ENCODE peak calls at places on chromosomes 5 and 9, in seven cellular contexts. One of them, this sample, is unnamed. For H3K4me1, the result is how much of the 10 kb centered on the place peaks cover.

GRCh38 chr9:70478963-70479641 is 64.6 kb upstream of the KLF9 start:
- DNase-seq in H9: no peak
- DNase-seq in neuronal stem cell: no peak
- DNase-seq in trophoblast cell: no peak
- DNase-seq in IMR-90: peak
- DNase-seq in mesenchymal stem cell: peak
- DNase-seq in H1: no peak
- DNase-seq in this sample: no peak

GRCh38 chr5:170467000-170467707 is 36.7 kb upstream of the KCNIP1 start:
- DNase-seq in H9: no peak
- DNase-seq in neuronal stem cell: no peak
- DNase-seq in trophoblast cell: peak
- DNase-seq in IMR-90: peak
- DNase-seq in mesenchymal stem cell: peak
- DNase-seq in H1: no peak
- DNase-seq in this sample: no peak

GRCh38 chr9:91495450-91495849 is 71.8 kb upstream of the NFIL3 start:
- DNase-seq in H9: no peak
- DNase-seq in neuronal stem cell: no peak
- DNase-seq in trophoblast cell: no peak
- DNase-seq in IMR-90: peak
- DNase-seq in mesenchymal stem cell: peak
- DNase-seq in H1: no peak
- DNase-seq in this sample: no peak

GRCh38 chr9:104286187-104286586 is 192.1 kb downstream of the SMC2 start:
- DNase-seq in H9: no peak
- DNase-seq in neuronal stem cell: no peak
- DNase-seq in trophoblast cell: no peak
- DNase-seq in IMR-90: no peak
- DNase-seq in mesenchymal stem cell: no peak
- DNase-seq in H1: no peak
- DNase-seq in this sample: no peak

GRCh38 chr9:114925672-114926071 is 4.7 kb downstream of the TNFSF8 start:
- DNase-seq in H9: peak
- DNase-seq in neuronal stem cell: no peak
- DNase-seq in trophoblast cell: no peak
- DNase-seq in IMR-90: no peak
- DNase-seq in mesenchymal stem cell: no peak
- DNase-seq in H1: peak
- DNase-seq in this sample: peak

GRCh38 chr9:94623253-94623652 is 16.1 kb downstream of the FBP1 start:
- DNase-seq in H9: peak
- DNase-seq in neuronal stem cell: peak
- DNase-seq in trophoblast cell: peak
- DNase-seq in IMR-90: no peak
- DNase-seq in mesenchymal stem cell: peak
- DNase-seq in H1: no peak
- DNase-seq in this sample: peak

GRCh38 chr5:14011089-14012004 is 66.9 kb upstream of the DNAH5 start:
- DNase-seq in H9: peak
- DNase-seq in neuronal stem cell: peak
- DNase-seq in trophoblast cell: peak
- DNase-seq in IMR-90: peak
- DNase-seq in mesenchymal stem cell: peak
- DNase-seq in H1: peak
- DNase-seq in this sample: peak

GRCh38 chr9:129276486-129277260 is 98.6 kb upstream of the IER5L start:
- DNase-seq in H9: peak
- DNase-seq in neuronal stem cell: no peak
- DNase-seq in trophoblast cell: no peak
- DNase-seq in IMR-90: no peak
- DNase-seq in mesenchymal stem cell: no peak
- DNase-seq in H1: no peak
- DNase-seq in this sample: no peak

GRCh38 chr5:1312993-1313833 is 18.3 kb upstream of the TERT start:
- DNase-seq in H9: peak
- DNase-seq in neuronal stem cell: no peak
- DNase-seq in trophoblast cell: no peak
- DNase-seq in IMR-90: no peak
- DNase-seq in mesenchymal stem cell: no peak
- DNase-seq in H1: no peak
- DNase-seq in this sample: no peak

GRCh38 chr5:41176952-41177351 is 36.4 kb downstream of the C6 start:
- DNase-seq in H9: no peak
- DNase-seq in neuronal stem cell: no peak
- DNase-seq in trophoblast cell: peak
- DNase-seq in IMR-90: peak
- DNase-seq in mesenchymal stem cell: no peak
- DNase-seq in H1: no peak
- DNase-seq in this sample: no peak

GRCh38 chr9:89444212-89444611 is 53.7 kb downstream of the SEMA4D start:
- DNase-seq in H9: no peak
- DNase-seq in neuronal stem cell: no peak
- DNase-seq in trophoblast cell: no peak
- DNase-seq in IMR-90: no peak
- DNase-seq in mesenchymal stem cell: no peak
- DNase-seq in H1: no peak
- DNase-seq in this sample: no peak

GRCh38 chr9:131946169-131946568 is 133.5 kb downstream of the MED27 start:
- DNase-seq in H9: no peak
- DNase-seq in neuronal stem cell: no peak
- DNase-seq in trophoblast cell: no peak
- DNase-seq in IMR-90: no peak
- DNase-seq in mesenchymal stem cell: no peak
- DNase-seq in H1: no peak
- DNase-seq in this sample: no peak

GRCh38 chr9:126113756-126114408 is 212.7 kb upstream of the MVB12B start:
- DNase-seq in H9: peak
- DNase-seq in neuronal stem cell: no peak
- DNase-seq in trophoblast cell: no peak
- DNase-seq in IMR-90: no peak
- DNase-seq in mesenchymal stem cell: no peak
- DNase-seq in H1: no peak
- DNase-seq in this sample: no peak

GRCh38 chr9:126114409-126114760 is 212.2 kb upstream of the MVB12B start:
- DNase-seq in H9: peak
- DNase-seq in neuronal stem cell: no peak
- DNase-seq in trophoblast cell: no peak
- DNase-seq in IMR-90: no peak
- DNase-seq in mesenchymal stem cell: no peak
- DNase-seq in H1: no peak
- DNase-seq in this sample: no peak

GRCh38 chr9:126111556-126111955 is 215.1 kb upstream of the MVB12B start:
- DNase-seq in H9: no peak
- DNase-seq in neuronal stem cell: no peak
- DNase-seq in trophoblast cell: no peak
- DNase-seq in IMR-90: no peak
- DNase-seq in mesenchymal stem cell: no peak
- DNase-seq in H1: no peak
- DNase-seq in this sample: no peak

GRCh38 chr9:126112135-126112720 is 214.4 kb upstream of the MVB12B start:
- DNase-seq in H9: peak
- DNase-seq in neuronal stem cell: no peak
- DNase-seq in trophoblast cell: no peak
- DNase-seq in IMR-90: no peak
- DNase-seq in mesenchymal stem cell: no peak
- DNase-seq in H1: no peak
- DNase-seq in this sample: no peak

DNA sequence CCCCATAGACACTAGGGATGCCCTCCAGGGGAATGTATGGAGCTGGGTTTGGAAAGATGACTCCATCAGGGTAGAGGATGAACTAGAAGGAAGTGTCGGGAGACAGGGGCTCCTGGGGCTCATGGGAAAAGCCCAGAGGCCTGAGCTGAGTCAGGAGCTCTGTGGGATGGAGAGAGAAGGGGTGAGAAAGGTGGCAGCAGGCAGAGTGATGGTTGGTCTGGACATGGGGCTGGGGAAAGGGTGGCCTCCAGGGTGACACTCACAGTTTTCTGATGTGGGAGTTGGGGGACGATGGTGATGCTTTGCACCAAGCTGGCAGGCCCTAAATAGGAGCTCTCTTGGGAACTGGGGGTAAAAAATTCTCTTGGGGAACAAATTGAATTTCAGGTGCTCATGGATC is 213.5 kb upstream of the MVB12B start:
- DNase-seq in H9: peak
- DNase-seq in neuronal stem cell: no peak
- DNase-seq in trophoblast cell: no peak
- DNase-seq in IMR-90: no peak
- DNase-seq in mesenchymal stem cell: no peak
- DNase-seq in H1: no peak
- DNase-seq in this sample: no peak
- H2BK120ac ChIP-seq in H9: no peak
- H2BK120ac ChIP-seq in neuronal stem cell: no peak
- H2BK120ac ChIP-seq in trophoblast cell: no peak
- H2BK120ac ChIP-seq in IMR-90: no peak
- H2BK120ac ChIP-seq in mesenchymal stem cell: no peak
- H2BK120ac ChIP-seq in H1: no peak
- H2BK120ac ChIP-seq in this sample: no peak

GRCh38 chr5:116576043-116576713 is 1.6 kb upstream of the SEMA6A start:
- DNase-seq in H9: peak
- DNase-seq in neuronal stem cell: peak
- DNase-seq in trophoblast cell: peak
- DNase-seq in IMR-90: peak
- DNase-seq in mesenchymal stem cell: peak
- DNase-seq in H1: peak
- DNase-seq in this sample: peak

GRCh38 chr5:116575635-116576042 is 1.0 kb upstream of the SEMA6A start:
- DNase-seq in H9: peak
- DNase-seq in neuronal stem cell: peak
- DNase-seq in trophoblast cell: no peak
- DNase-seq in IMR-90: no peak
- DNase-seq in mesenchymal stem cell: no peak
- DNase-seq in H1: no peak
- DNase-seq in this sample: no peak

GRCh38 chr5:116578676-116579075 is 4.1 kb upstream of the SEMA6A start:
- DNase-seq in H9: no peak
- DNase-seq in neuronal stem cell: no peak
- DNase-seq in trophoblast cell: no peak
- DNase-seq in IMR-90: no peak
- DNase-seq in mesenchymal stem cell: no peak
- DNase-seq in H1: no peak
- DNase-seq in this sample: no peak

GRCh38 chr5:116579139-116579538 is 4.5 kb upstream of the SEMA6A start:
- DNase-seq in H9: no peak
- DNase-seq in neuronal stem cell: no peak
- DNase-seq in trophoblast cell: peak
- DNase-seq in IMR-90: no peak
- DNase-seq in mesenchymal stem cell: peak
- DNase-seq in H1: no peak
- DNase-seq in this sample: no peak

GRCh38 chr5:116577064-116577788 is 2.6 kb upstream of the SEMA6A start:
- DNase-seq in H9: no peak
- DNase-seq in neuronal stem cell: no peak
- DNase-seq in trophoblast cell: no peak
- DNase-seq in IMR-90: no peak
- DNase-seq in mesenchymal stem cell: no peak
- DNase-seq in H1: no peak
- DNase-seq in this sample: peak
- H3K18ac ChIP-seq in H9: no peak
- H3K18ac ChIP-seq in neuronal stem cell: no peak
- H3K18ac ChIP-seq in trophoblast cell: no peak
- H3K18ac ChIP-seq in IMR-90: no peak
- H3K18ac ChIP-seq in mesenchymal stem cell: no peak
- H3K18ac ChIP-seq in H1: peak
- H3K18ac ChIP-seq in this sample: peak

DNA sequence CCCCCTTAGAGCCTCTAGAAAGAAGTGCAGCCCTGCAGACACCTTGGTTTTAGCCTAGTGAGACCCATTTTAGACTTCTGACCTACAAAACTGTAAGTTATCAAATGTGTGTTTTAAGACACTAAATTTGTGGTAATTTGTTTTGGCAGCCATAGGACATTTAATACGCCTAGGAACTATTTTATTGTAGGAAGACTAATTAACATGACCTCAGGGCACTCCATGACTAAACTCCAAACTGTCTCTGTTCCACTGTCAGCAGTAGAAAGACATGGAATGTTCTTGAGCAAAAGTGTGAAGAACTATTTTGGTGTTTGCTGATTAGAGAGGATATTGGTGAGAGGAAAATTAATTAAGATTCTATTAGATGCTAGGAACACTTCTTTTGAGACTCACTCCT is 4.1 kb upstream of the APC start:
- DNase-seq in H9: no peak
- DNase-seq in neuronal stem cell: no peak
- DNase-seq in trophoblast cell: no peak
- DNase-seq in IMR-90: no peak
- DNase-seq in mesenchymal stem cell: no peak
- DNase-seq in H1: no peak
- DNase-seq in this sample: no peak
- H3K4me1 ChIP-seq in H9: under half
- H3K4me1 ChIP-seq in neuronal stem cell: under half
- H3K4me1 ChIP-seq in trophoblast cell: under half
- H3K4me1 ChIP-seq in IMR-90: under half
- H3K4me1 ChIP-seq in mesenchymal stem cell: under half
- H3K4me1 ChIP-seq in H1: under half
- H3K4me1 ChIP-seq in this sample: under half

GRCh38 chr9:72137697-72138365 is 11.4 kb upstream of the GDA start:
- DNase-seq in H9: no peak
- DNase-seq in neuronal stem cell: no peak
- DNase-seq in trophoblast cell: no peak
- DNase-seq in IMR-90: no peak
- DNase-seq in mesenchymal stem cell: no peak
- DNase-seq in H1: no peak
- DNase-seq in this sample: no peak
- H2BK120ac ChIP-seq in H9: no peak
- H2BK120ac ChIP-seq in neuronal stem cell: no peak
- H2BK120ac ChIP-seq in trophoblast cell: no peak
- H2BK120ac ChIP-seq in IMR-90: no peak
- H2BK120ac ChIP-seq in mesenchymal stem cell: no peak
- H2BK120ac ChIP-seq in H1: no peak
- H2BK120ac ChIP-seq in this sample: no peak

GRCh38 chr9:127047971-127048370 is 74.5 kb downstream of the ANGPTL2 start:
- DNase-seq in H9: no peak
- DNase-seq in neuronal stem cell: no peak
- DNase-seq in trophoblast cell: no peak
- DNase-seq in IMR-90: no peak
- DNase-seq in mesenchymal stem cell: no peak
- DNase-seq in H1: no peak
- DNase-seq in this sample: no peak
- H3K18ac ChIP-seq in H9: no peak
- H3K18ac ChIP-seq in neuronal stem cell: no peak
- H3K18ac ChIP-seq in trophoblast cell: no peak
- H3K18ac ChIP-seq in IMR-90: peak
- H3K18ac ChIP-seq in mesenchymal stem cell: peak
- H3K18ac ChIP-seq in H1: no peak
- H3K18ac ChIP-seq in this sample: no peak

GRCh38 chr9:36163049-36163839 is 5.9 kb upstream of the CCIN start:
- DNase-seq in H9: peak
- DNase-seq in neuronal stem cell: no peak
- DNase-seq in trophoblast cell: no peak
- DNase-seq in IMR-90: peak
- DNase-seq in mesenchymal stem cell: peak
- DNase-seq in H1: peak
- DNase-seq in this sample: peak
- H3K4me1 ChIP-seq in H9: under half
- H3K4me1 ChIP-seq in neuronal stem cell: under half
- H3K4me1 ChIP-seq in trophoblast cell: under half
- H3K4me1 ChIP-seq in IMR-90: under half
- H3K4me1 ChIP-seq in mesenchymal stem cell: under half
- H3K4me1 ChIP-seq in H1: under half
- H3K4me1 ChIP-seq in this sample: under half

GRCh38 chr9:105694320-105694847 is at the start of gene TMEM38B:
- DNase-seq in H9: peak
- DNase-seq in neuronal stem cell: peak
- DNase-seq in trophoblast cell: peak
- DNase-seq in IMR-90: peak
- DNase-seq in mesenchymal stem cell: peak
- DNase-seq in H1: peak
- DNase-seq in this sample: peak
- H2BK120ac ChIP-seq in H9: no peak
- H2BK120ac ChIP-seq in neuronal stem cell: peak
- H2BK120ac ChIP-seq in trophoblast cell: no peak
- H2BK120ac ChIP-seq in IMR-90: no peak
- H2BK120ac ChIP-seq in mesenchymal stem cell: no peak
- H2BK120ac ChIP-seq in H1: no peak
- H2BK120ac ChIP-seq in this sample: no peak